ENCODE peak calls at places on chromosomes 13 and 19, in four cellular contexts. Q is H9, X is IMR-90, M is neuronal stem cell. R is an unnamed sample.

GRCh38 chr13:80048802-80049201 is 292.1 kb downstream of the SPRY2 start:
- DNase-seq in Q (peak; percentile 30), X (peak; percentile 98), M (no peak), R (peak; percentile 65)

GRCh38 chr13:32669030-32669646 is 82.9 kb downstream of the PDS5B start:
- DNase-seq in X (peak; percentile 67), M (peak; percentile 12), Q (no peak), R (peak; percentile 65)

GRCh38 chr19:23525265-23525862 is 130.1 kb upstream of the ZNF91 start:
- DNase-seq in Q (no peak), M (no peak), X (no peak), R (no peak)

GRCh38 chr19:29927944-29928669 is 13.9 kb upstream of the URI1 start:
- DNase-seq in M (no peak), Q (peak; percentile 63), X (no peak), R (peak; percentile 48)

GRCh38 chr19:37977992-37978391 is 71.0 kb downstream of the SIPA1L3 start:
- DNase-seq in M (no peak), Q (no peak), X (peak; percentile 99), R (no peak)

GRCh38 chr13:113029487-113030258 is 60.7 kb downstream of the MCF2L start:
- DNase-seq in X (no peak), Q (peak; percentile 77), M (peak; percentile 59), R (peak; percentile 61)

GRCh38 chr13:27425918-27426630 is 1.7 kb downstream of the GTF3A start:
- DNase-seq in M (no peak), Q (peak; percentile 70), X (peak; percentile 69), R (peak; percentile 82)

GRCh38 chr13:99500839-99501134 is 485 bp upstream of the TM9SF2 start:
- DNase-seq in M (no peak), X (no peak), Q (no peak), R (no peak)

GRCh38 chr13:106786006-106786579 is 218.2 kb upstream of the ARGLU1 start:
- DNase-seq in X (no peak), Q (no peak), M (no peak), R (no peak)

GRCh38 chr13:91112191-91112579 is 235.3 kb upstream of the MIR17HG start:
- DNase-seq in Q (no peak), M (no peak), X (no peak), R (no peak)

GRCh38 chr13:107625648-107626047 is 589.7 kb downstream of the LIG4 start:
- DNase-seq in M (no peak), X (no peak), Q (no peak), R (no peak)

GRCh38 chr13:76383671-76384461 is 502.3 kb downstream of the KCTD12 start:
- DNase-seq in Q (no peak), X (peak; percentile 94), M (no peak), R (peak; percentile 9)

GRCh38 chr13:28273919-28274318 is 135.6 kb downstream of the PAN3 start:
- DNase-seq in X (peak; percentile 3), M (no peak), Q (no peak), R (peak; percentile 67)

GRCh38 chr19:41310031-41310831 is at the start of gene CCDC97:
- DNase-seq in X (peak; percentile 85), M (peak; percentile 91), Q (peak; percentile 89), R (peak; percentile 91)

GRCh38 chr13:99828114-99828513 is 143.5 kb downstream of the ZIC5 start:
- DNase-seq in X (no peak), M (no peak), Q (no peak), R (no peak)

GRCh38 chr19:17777840-17778620 is 16.9 kb upstream of the B3GNT3 start:
- DNase-seq in M (peak; percentile 54), X (peak; percentile 10), Q (peak; percentile 97), R (peak; percentile 92)

GRCh38 chr13:27022571-27023311 is 148.9 kb downstream of the USP12 start:
- DNase-seq in X (peak; percentile 89), Q (peak; percentile 10), M (no peak), R (peak; percentile 46)

GRCh38 chr19:45156751-45157150 is 4.0 kb downstream of the NKPD1 start:
- DNase-seq in X (no peak), M (no peak), Q (no peak), R (no peak)

GRCh38 chr19:49626243-49626642 is 13.7 kb downstream of the RRAS start:
- DNase-seq in M (no peak), X (no peak), Q (no peak), R (no peak)

GRCh38 chr19:39100500-39101166 is 16.5 kb downstream of the ACP7 start:
- DNase-seq in Q (no peak), M (no peak), X (no peak), R (no peak)

GRCh38 chr13:59112375-59112774 is 1051.4 kb downstream of the DIAPH3 start:
- DNase-seq in M (no peak), Q (no peak), X (peak; percentile 99), R (peak; percentile 11)

GRCh38 chr19:35757231-35757748 is 461 bp upstream of the HSPB6 start:
- DNase-seq in X (peak; percentile 96), Q (no peak), M (no peak), R (peak; percentile 90)

GRCh38 chr19:11987405-11988231 is 22.8 kb downstream of the ZNF763 start:
- DNase-seq in X (peak; percentile 91), Q (peak; percentile 96), M (peak; percentile 91), R (peak; percentile 98)

GRCh38 chr13:33256148-33256547 is 29.4 kb downstream of the STARD13 start:
- DNase-seq in M (no peak), Q (no peak), X (no peak), R (no peak)

GRCh38 chr19:44764975-44765948 is 12.4 kb upstream of the CBLC start:
- DNase-seq in Q (no peak), M (no peak), X (no peak), R (no peak)

GRCh38 chr13:22940736-22941135 is 240.0 kb upstream of the SGCG start:
- DNase-seq in X (no peak), Q (no peak), M (no peak), R (no peak)

GRCh38 chr13:26743971-26744370 is 16.6 kb downstream of the GPR12 start:
- DNase-seq in X (no peak), M (no peak), Q (no peak), R (no peak)

GRCh38 chr19:45506246-45506990 is 861 bp upstream of the VASP start:
- DNase-seq in X (peak; percentile 88), M (peak; percentile 88), Q (peak; percentile 97), R (peak; percentile 97)

GRCh38 chr19:14113762-14114414 is 3.7 kb downstream of the PRKACA start:
- DNase-seq in Q (no peak), M (no peak), X (no peak), R (peak; percentile 60)

GRCh38 chr19:29239220-29239776 is 26.3 kb upstream of the UQCRFS1 start:
- DNase-seq in M (no peak), Q (no peak), X (no peak), R (no peak)

GRCh38 chr19:31530781-31531180 is 181.5 kb upstream of the TSHZ3 start:
- DNase-seq in M (no peak), Q (no peak), X (no peak), R (no peak)

GRCh38 chr13:95049772-95050171 is 251.5 kb downstream of the ABCC4 start:
- DNase-seq in X (no peak), Q (no peak), M (no peak), R (no peak)

GRCh38 chr13:26601669-26602068 is 44.2 kb downstream of the WASF3 start:
- DNase-seq in X (peak; percentile 59), M (no peak), Q (no peak), R (peak; percentile 73)

GRCh38 chr13:113045214-113046007 is 60.2 kb upstream of the F7 start:
- DNase-seq in M (no peak), Q (no peak), X (no peak), R (no peak)

GRCh38 chr13:38921081-38921480 is 69.5 kb downstream of the STOML3 start:
- DNase-seq in X (no peak), M (no peak), Q (no peak), R (no peak)

GRCh38 chr13:37412271-37412683 is 186.3 kb downstream of the POSTN start:
- DNase-seq in X (peak; percentile 74), Q (no peak), M (no peak), R (no peak)

DNA sequence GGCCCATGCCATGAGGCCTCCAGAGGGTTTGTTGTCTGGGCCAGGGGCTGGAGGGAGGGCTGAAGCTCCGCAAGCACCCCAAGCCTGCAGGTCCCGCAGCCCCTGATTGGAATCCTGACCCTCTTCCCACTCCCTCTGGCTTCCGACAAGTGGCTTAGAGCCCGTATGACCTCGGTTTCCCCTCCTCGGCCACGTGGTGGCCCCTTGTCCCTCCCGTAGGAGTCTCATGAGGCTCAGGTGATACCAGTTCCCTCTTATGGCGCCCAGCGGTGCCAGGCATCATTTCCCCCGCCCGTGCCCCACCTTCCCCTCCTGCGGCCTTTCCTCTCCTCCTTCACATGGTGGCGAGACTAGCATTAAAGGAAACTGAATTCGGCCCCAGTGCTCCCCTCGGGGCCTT is 6.1 kb downstream of the THOP1 start:
- DNase-seq in M (no peak), Q (no peak), X (no peak), R (no peak)
- H4K8ac ChIP-seq in M (no peak overlapping the region), Q (no peak overlapping the region), X (no peak overlapping the region), R (no peak overlapping the region)

GRCh38 chr19:7670150-7670784 is 1.4 kb downstream of the RETN start:
- DNase-seq in Q (no peak), M (no peak), X (no peak), R (no peak)
- H4K8ac ChIP-seq in Q (no peak overlapping the region), M (no peak overlapping the region), X (no peak overlapping the region), R (no peak overlapping the region)

DNA sequence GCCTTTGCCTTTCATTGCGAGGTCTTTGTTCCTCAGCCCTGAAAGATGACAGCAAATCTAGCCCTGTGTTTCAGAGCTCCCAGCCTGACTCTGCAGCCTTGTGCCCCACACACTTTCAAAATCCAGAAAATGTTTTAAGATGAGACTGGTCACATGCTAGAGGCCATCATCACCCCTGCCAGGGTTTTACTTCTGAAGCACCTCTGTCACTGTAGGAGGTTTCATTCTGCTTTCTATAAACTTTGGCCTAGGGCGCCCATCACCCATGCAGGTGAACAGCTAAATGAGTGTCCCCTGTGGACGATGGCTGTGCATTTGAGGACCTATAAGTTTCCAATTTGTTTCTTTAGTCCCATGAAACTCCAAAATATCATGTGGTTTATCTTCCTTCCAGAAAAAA is 574.2 kb downstream of the MYO16 start:
- DNase-seq in Q (no peak), X (no peak), M (no peak), R (no peak)
- H4K8ac ChIP-seq in Q (no peak overlapping the region), X (no peak overlapping the region), M (no peak overlapping the region), R (no peak overlapping the region)

DNA sequence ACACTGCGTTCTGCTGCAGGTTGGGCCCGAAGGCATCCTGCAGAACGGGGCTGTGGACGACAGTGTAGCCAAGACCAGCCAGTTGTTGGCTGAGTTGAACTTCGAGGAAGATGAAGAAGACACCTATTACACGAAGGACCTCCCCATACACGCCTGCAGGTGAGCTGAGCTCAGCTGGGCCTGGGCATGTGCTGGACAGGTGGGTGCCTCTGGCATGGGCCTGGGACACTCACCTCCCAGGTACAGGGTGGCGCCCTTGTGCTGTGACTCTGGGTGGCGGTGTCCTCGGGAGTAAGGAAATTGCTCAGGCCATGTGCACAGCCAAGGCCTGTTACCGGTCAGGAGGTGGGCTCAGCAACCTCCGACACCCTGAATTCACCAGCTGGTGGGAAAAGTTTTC is 14.2 kb downstream of the UPF1 start:
- DNase-seq in Q (no peak), M (no peak), X (no peak), R (no peak)
- H4K8ac ChIP-seq in Q (no peak overlapping the region), M (no peak overlapping the region), X (no peak overlapping the region), R (no peak overlapping the region)

R was measured in mesendoderm.